ENCODE peak calls at places on chromosomes 6 and 20, in five cellular contexts. H is MM.1S; W is SJSA1; O is CD8-positive, alpha-beta memory T cell; I is pancreas. Z is an unnamed sample.
A peak's percentile ranks its signal among the peaks of the same experiment; 100 is the strongest.

GRCh38 chr6:70879496-70879895 is 77.4 kb downstream of the B3GAT2 start:
- DNase-seq in H (no peak), I (no peak), W (no peak), O (no peak), Z (no peak)

GRCh38 chr6:46921731-46922130 is at the start of gene ADGRF5:
- DNase-seq in W (no peak), O (no peak), I (no peak), H (no peak), Z (no peak)

GRCh38 chr6:30656513-30656912 is 9.6 kb downstream of the C6orf136 start:
- DNase-seq in O (no peak), H (no peak), I (no peak), W (no peak), Z (no peak)

GRCh38 chr6:139533573-139534471 is 159.4 kb upstream of the CITED2 start:
- DNase-seq in W (no peak), H (peak; percentile 10), I (no peak), O (no peak), Z (no peak)

GRCh38 chr20:4998160-4998651 is 3.1 kb downstream of the SLC23A2 start:
- DNase-seq in H (no peak), I (no peak), O (no peak), W (no peak), Z (no peak)

GRCh38 chr6:159012201-159012600 is 12.2 kb upstream of the RSPH3 start:
- DNase-seq in O (no peak), I (no peak), H (no peak), W (no peak), Z (no peak)

GRCh38 chr6:89371849-89372505 is 19.5 kb upstream of the UBE2J1 start:
- DNase-seq in H (peak; percentile 89), O (peak; percentile 85), I (peak; percentile 75), W (peak; percentile 71), Z (no peak)

GRCh38 chr6:25239059-25239458 is 40.1 kb upstream of the CARMIL1 start:
- DNase-seq in I (no peak), H (no peak), W (no peak), O (no peak), Z (no peak)

GRCh38 chr6:26475823-26476729 is 18.3 kb downstream of the BTN2A1 start:
- DNase-seq in H (no peak), I (no peak), W (no peak), O (no peak), Z (no peak)

GRCh38 chr6:93120154-93120742 is 299.1 kb downstream of the EPHA7 start:
- DNase-seq in H (no peak), I (no peak), O (no peak), W (no peak), Z (peak; percentile 5)

GRCh38 chr6:139587469-139587868 is 213.0 kb upstream of the CITED2 start:
- DNase-seq in W (peak; percentile 79), H (no peak), I (no peak), O (no peak), Z (no peak)

GRCh38 chr20:10673176-10673830 is 496 bp downstream of the JAG1 start:
- DNase-seq in I (peak; percentile 61), H (peak; percentile 36), W (no peak), O (no peak), Z (no peak)

GRCh38 chr6:81263531-81264168 is 488.8 kb downstream of the TENT5A start:
- DNase-seq in H (no peak), O (no peak), I (no peak), W (no peak), Z (no peak)

GRCh38 chr20:37615507-37616425 is 78.1 kb upstream of the CTNNBL1 start:
- DNase-seq in I (peak; percentile 30), H (peak; percentile 37), W (no peak), O (peak; percentile 60), Z (peak; percentile 63)

GRCh38 chr6:111706841-111707391 is 101.2 kb upstream of the TRAF3IP2 start:
- DNase-seq in H (no peak), W (no peak), I (no peak), O (no peak), Z (no peak)

GRCh38 chr6:100573169-100573568 is 108.4 kb upstream of the SIM1 start:
- DNase-seq in H (no peak), O (no peak), I (no peak), W (no peak), Z (no peak)

GRCh38 chr6:68559716-68560115 is 75.4 kb upstream of the ADGRB3 start:
- DNase-seq in H (no peak), W (no peak), O (no peak), I (no peak), Z (no peak)

GRCh38 chr20:58888521-58889333 is 36.2 kb downstream of the GNAS start:
- DNase-seq in H (peak; percentile 82), W (peak; percentile 66), O (peak; percentile 91), I (peak; percentile 83), Z (no peak)

DNA sequence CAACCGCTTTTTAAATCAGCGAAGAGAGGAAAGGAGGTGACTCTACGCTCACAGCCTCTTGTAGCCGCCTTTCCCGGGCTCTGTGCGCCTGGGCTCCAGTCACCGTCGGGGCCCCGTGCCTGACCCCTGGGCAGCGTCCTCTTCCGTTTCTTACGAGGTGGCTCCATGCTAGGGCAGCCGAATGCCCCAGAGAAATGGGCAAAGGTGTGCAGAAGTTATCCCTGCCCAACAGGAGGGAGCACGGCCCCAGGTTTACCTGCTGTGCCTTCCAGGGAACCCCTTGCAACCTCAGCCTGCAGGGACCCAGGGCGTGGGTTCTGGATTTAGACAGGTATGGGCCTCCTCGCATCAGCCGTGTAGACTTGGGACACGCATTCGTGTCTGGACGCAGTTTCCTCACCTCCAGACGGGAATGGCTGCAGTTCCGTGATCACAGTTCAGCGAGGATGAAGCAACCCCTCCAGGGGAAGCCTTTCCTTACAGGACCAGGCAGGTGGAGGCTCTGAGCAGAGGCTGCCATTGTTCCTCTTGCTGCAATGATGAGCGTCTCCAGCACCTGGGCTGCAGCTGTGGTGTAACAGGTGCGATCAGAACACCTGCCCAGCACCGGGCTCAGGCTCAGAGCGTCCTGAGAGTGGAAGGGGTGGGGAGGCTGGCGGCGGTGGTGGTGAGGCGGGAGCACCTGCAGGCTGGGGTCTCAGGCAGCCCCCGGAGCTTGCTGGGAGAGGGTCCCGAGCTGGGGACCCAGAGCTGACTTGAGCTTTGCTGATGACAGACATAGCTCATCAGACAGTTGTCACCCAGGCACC is 81.3 kb upstream of the BHLHE23 start:
- DNase-seq in O (no peak), H (no peak), I (peak; percentile 4), W (peak; percentile 43), Z (no peak)
- H3K27me3 ChIP-seq in O (peaks cover 11% of the 10 kb centered on the region), H (peaks cover 99% of the 10 kb centered on the region), I (no peaks in the 10 kb centered on the region), W (peaks cover 68% of the 10 kb centered on the region), Z (no peaks in the 10 kb centered on the region)

GRCh38 chr20:57158474-57158873 is 108.0 kb downstream of the BMP7 start:
- DNase-seq in O (no peak), W (no peak), H (no peak), I (no peak), Z (no peak)
- H3K4me1 ChIP-seq in O (no peaks in the 10 kb centered on the region), W (no peaks in the 10 kb centered on the region), H (peaks cover 30% of the 10 kb centered on the region), I (no peaks in the 10 kb centered on the region), Z (no peaks in the 10 kb centered on the region)

GRCh38 chr6:166058064-166058739 is 109.4 kb downstream of the TBXT start:
- DNase-seq in I (no peak), H (no peak), W (no peak), O (no peak), Z (no peak)
- H3K27me3 ChIP-seq in I (no peaks in the 10 kb centered on the region), H (no peaks in the 10 kb centered on the region), W (no peaks in the 10 kb centered on the region), O (no peaks in the 10 kb centered on the region), Z (no peaks in the 10 kb centered on the region)

GRCh38 chr6:127864701-127865100 is 36.2 kb downstream of the THEMIS start:
- DNase-seq in O (no peak), W (no peak), H (no peak), I (no peak), Z (no peak)

GRCh38 chr6:127859956-127860355 is 40.9 kb downstream of the THEMIS start:
- DNase-seq in W (no peak), I (no peak), O (no peak), H (no peak), Z (no peak)

GRCh38 chr6:127857051-127857637 is 43.7 kb downstream of the THEMIS start:
- DNase-seq in I (no peak), W (no peak), O (no peak), H (no peak), Z (no peak)

GRCh38 chr6:127858992-127859391 is 41.9 kb downstream of the THEMIS start:
- DNase-seq in I (no peak), H (no peak), W (no peak), O (no peak), Z (no peak)

DNA sequence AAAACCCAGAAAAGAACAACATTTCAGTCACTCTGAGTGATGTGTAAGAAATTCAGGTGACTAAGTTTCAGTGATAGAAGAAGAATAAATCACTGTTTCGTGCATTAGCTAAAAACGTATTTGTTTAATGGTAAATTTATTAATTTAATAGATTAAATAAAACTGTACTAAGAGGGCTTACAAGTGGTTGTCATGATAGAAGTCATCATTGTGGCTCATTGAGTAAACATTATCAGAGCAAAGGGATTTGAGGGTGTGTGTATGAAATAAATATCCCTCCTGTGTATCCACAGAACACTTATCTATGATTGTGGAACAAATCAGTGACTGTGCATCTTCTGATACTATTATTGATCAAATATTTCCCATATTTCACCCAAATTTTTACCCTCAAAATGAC is 40.1 kb downstream of the THEMIS start:
- DNase-seq in H (no peak), O (no peak), I (no peak), W (no peak), Z (no peak)
- H3K4me1 ChIP-seq in H (peaks cover 8% of the 10 kb centered on the region), O (peaks cover 57% of the 10 kb centered on the region), I (no peaks in the 10 kb centered on the region), W (no peaks in the 10 kb centered on the region), Z (no peaks in the 10 kb centered on the region)

DNA sequence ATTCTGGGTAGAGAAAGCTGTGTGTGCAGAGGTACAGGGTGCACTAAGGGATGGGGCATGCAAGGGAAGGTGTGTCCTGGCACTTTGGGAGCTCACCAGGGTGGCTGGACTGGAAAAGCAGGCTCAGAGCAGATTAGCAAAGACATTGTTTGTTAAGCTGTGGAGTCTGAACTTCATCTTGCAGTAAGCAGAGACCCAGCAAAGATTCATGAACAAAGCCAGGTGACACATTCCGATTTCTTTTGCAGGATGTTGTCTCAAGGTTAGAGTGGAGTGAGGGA is 28.8 kb downstream of the DUSP22 start:
- DNase-seq in O (no peak), W (no peak), H (no peak), I (no peak), Z (no peak)
- H3K27me3 ChIP-seq in O (no peaks in the 10 kb centered on the region), W (no peaks in the 10 kb centered on the region), H (no peaks in the 10 kb centered on the region), I (no peaks in the 10 kb centered on the region), Z (no peaks in the 10 kb centered on the region)

Z was measured in iPS DF 6.9.